ENCODE peak calls at places on chromosomes 13 and 19, in five cellular contexts. Q is AG04450; U is tibial nerve; W is CD8-positive, alpha-beta memory T cell; C is psoas muscle. G is an unnamed sample.
A peak's percentile ranks its signal among the peaks of the same experiment; 100 is the strongest.

GRCh38 chr19:34590228-34590627 is 86.7 kb downstream of the SCGB2B2 start:
- DNase-seq in Q (no peak), U (no peak), W (no peak), C (no peak), G (no peak)

GRCh38 chr13:103062079-103062478 is 4.1 kb downstream of the SLC10A2 start:
- DNase-seq in W (no peak), Q (no peak), C (no peak), U (no peak), G (no peak)

GRCh38 chr13:48214519-48215121 is 18.4 kb upstream of the ITM2B start:
- DNase-seq in Q (no peak), C (no peak), U (no peak), W (peak; percentile 5), G (no peak)

GRCh38 chr13:91904597-91904996 is 506.2 kb downstream of the GPC5 start:
- DNase-seq in U (no peak), W (no peak), Q (no peak), C (no peak), G (no peak)

GRCh38 chr13:41505209-41505835 is 48.0 kb downstream of the RGCC start:
- DNase-seq in U (no peak), Q (peak; percentile 91), W (no peak), C (no peak), G (no peak)

GRCh38 chr13:24168392-24168750 is 7.9 kb downstream of the SPATA13 start:
- DNase-seq in Q (no peak), U (no peak), W (no peak), C (no peak), G (no peak)

GRCh38 chr19:31118292-31118925 is 230.8 kb downstream of the TSHZ3 start:
- DNase-seq in W (no peak), U (peak; percentile 20), Q (no peak), C (no peak), G (no peak)

GRCh38 chr19:13164370-13165090 is 14.3 kb downstream of the IER2 start:
- DNase-seq in W (peak; percentile 26), U (no peak), C (no peak), Q (no peak), G (peak; percentile 72)

GRCh38 chr13:98262307-98262706 is 85.2 kb upstream of the RNF113B start:
- DNase-seq in C (no peak), W (no peak), Q (no peak), U (no peak), G (no peak)

GRCh38 chr13:110015253-110015652 is 228.9 kb upstream of the IRS2 start:
- DNase-seq in W (no peak), C (no peak), Q (no peak), U (no peak), G (no peak)

GRCh38 chr19:15181394-15181793 is 19.4 kb downstream of the NOTCH3 start:
- DNase-seq in Q (no peak), U (no peak), C (no peak), W (no peak), G (no peak)

GRCh38 chr19:31518626-31519025 is 169.4 kb upstream of the TSHZ3 start:
- DNase-seq in C (no peak), Q (no peak), W (no peak), U (no peak), G (no peak)

GRCh38 chr19:12975221-12975756 is 5.9 kb downstream of the DAND5 start:
- DNase-seq in C (no peak), W (no peak), Q (no peak), U (no peak), G (no peak)

GRCh38 chr13:110812111-110812868 is 98.8 kb downstream of the ING1 start:
- DNase-seq in W (no peak), C (no peak), Q (no peak), U (no peak), G (no peak)

GRCh38 chr19:12723643-12724426 is at the start of gene TNPO2:
- DNase-seq in U (no peak), Q (no peak), C (peak; percentile 53), W (peak; percentile 23), G (peak; percentile 54)

GRCh38 chr19:47190167-47190727 is 40.8 kb downstream of the BBC3 start:
- DNase-seq in W (no peak), C (peak; percentile 46), U (no peak), Q (no peak), G (peak; percentile 89)

DNA sequence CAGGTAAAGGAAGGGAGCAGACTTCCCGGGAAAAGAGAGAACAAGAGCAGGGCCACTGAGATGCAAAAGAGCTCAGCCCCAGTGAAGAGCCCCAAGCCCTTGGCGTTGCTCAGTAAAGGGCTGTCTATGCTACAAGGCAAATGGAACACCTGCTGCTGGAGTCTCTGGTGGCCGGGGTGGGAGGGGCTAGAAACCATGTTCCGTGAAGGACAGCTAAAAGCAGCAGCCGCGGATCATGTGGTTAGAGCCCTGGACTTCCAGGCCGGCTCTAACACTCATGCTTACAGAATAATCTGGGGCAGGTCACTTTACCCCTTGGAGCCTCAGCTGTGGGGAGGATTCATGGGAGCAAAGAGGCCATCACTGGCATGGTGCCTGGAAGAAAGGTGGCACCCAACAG is 17.8 kb downstream of the POU2F2 start:
- DNase-seq in C (no peak), U (no peak), Q (no peak), W (no peak), G (no peak)
- H3K27me3 ChIP-seq in C (peaks cover 2% of the 10 kb centered on the region), U (no peaks in the 10 kb centered on the region), Q (no peaks in the 10 kb centered on the region), W (no peaks in the 10 kb centered on the region), G (no peaks in the 10 kb centered on the region)

DNA sequence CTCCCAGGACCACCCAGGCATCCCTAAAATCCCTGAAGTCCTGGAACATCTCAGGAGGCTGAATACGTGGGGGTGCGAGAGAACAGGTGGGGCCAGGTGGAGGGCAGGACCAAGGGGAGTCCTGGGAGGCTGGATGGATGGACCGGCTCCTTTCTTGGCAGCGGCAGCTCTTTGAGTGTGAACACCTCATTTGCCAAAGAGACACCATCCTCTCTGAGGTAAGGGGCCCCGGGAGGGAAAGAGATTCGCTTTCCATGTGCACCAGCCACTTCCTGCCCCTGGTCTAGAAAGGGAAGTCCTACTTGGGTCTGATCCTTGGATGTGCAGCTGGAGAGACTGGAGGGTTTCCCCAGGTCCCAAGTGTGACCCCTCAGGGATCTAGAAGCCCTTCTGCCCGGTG is 16.2 kb downstream of the PTH2 start:
- DNase-seq in W (no peak), C (no peak), Q (no peak), U (no peak), G (no peak)
- H3K27me3 ChIP-seq in W (no peaks in the 10 kb centered on the region), C (peaks cover 4% of the 10 kb centered on the region), Q (peaks cover 21% of the 10 kb centered on the region), U (no peaks in the 10 kb centered on the region), G (no peaks in the 10 kb centered on the region)

DNA sequence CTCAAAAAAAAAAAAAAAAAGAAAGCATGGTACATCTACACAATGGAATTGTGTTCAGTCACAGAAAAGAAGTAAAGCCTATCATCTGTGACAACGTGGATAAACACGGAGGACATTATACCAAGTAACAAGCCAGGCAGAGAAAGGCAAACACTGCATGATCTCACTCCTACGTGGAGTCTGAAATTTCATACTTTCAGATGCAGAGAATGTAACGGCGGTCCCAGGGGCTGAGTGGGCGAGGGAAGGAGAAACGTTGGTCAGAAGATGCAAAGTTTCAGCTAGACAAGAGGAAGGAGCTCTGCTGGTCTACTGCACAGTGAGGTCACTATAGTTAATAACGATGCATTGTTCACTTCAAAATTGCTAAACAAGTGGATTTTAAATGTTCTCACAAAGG is 62.6 kb downstream of the SOX1 start:
- DNase-seq in U (no peak), C (no peak), W (no peak), Q (no peak), G (no peak)
- H3K27me3 ChIP-seq in U (no peaks in the 10 kb centered on the region), C (peaks cover 5% of the 10 kb centered on the region), W (no peaks in the 10 kb centered on the region), Q (no peaks in the 10 kb centered on the region), G (no peaks in the 10 kb centered on the region)

DNA sequence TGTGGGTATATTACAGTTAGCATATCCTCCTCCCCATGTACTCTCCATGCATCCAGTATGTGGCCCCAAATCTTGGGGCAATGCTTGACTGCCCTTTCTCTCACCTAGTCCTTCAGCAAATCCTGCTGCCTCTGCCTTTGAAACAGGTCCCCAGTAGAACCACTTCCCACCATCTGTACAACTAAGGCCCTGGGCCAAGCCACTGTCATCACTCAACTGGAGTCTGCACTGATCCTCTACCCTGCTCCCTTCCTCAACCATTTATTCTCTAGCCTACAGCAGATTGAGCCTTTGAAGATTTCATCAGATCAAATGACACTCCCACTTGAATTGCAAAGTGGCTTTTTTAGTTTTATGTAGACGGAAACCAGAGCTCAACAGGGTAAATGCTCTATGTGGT is 43.4 kb downstream of the ATP8A2 start:
- DNase-seq in Q (no peak), U (no peak), W (no peak), C (no peak), G (no peak)
- H3K27me3 ChIP-seq in Q (no peaks in the 10 kb centered on the region), U (no peaks in the 10 kb centered on the region), W (no peaks in the 10 kb centered on the region), C (peaks cover 4% of the 10 kb centered on the region), G (peaks cover 3% of the 10 kb centered on the region)

DNA sequence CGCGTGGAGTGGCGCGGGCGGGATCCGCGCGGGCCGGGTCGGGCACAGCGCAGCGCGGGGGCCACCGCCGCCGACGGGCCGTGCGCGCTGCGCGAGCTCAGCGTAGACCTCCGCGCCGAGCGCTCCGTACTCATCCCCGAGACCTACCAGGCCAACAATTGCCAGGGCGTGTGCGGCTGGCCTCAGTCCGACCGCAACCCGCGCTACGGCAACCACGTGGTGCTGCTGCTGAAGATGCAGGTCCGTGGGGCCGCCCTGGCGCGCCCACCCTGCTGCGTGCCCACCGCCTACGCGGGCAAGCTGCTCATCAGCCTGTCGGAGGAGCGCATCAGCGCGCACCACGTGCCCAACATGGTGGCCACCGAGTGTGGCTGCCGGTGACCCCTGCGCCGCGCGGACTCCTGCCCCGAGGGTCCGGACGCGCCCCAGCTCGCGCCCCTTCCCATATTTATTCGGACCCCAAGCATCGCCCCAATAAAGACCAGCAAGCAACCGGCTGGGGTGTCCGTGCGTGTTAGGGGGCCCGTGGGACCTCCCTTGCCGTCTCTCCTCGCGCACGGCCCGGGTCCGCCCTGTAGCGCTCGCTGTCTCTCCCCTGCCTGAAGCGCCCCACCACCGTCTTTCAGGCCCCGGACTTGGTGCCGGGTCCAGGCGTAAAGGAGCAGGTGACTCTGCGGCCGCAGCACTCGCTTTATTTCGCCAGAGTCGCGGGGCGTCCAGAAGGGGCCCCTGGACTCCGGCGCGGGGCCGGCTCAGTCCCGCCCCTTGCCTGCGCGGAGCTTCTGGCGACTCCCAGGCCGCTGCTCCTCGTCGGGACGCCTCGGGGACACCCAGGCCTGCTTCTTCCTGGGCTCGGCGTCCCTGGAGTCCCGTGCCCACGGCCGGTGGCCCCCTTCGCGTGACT is 2.7 kb downstream of the AMH start:
- DNase-seq in U (no peak), W (no peak), C (no peak), Q (no peak), G (no peak)
- H3K27me3 ChIP-seq in U (no peaks in the 10 kb centered on the region), W (peaks cover 10% of the 10 kb centered on the region), C (no peaks in the 10 kb centered on the region), Q (peaks cover 36% of the 10 kb centered on the region), G (peaks cover 4% of the 10 kb centered on the region)

DNA sequence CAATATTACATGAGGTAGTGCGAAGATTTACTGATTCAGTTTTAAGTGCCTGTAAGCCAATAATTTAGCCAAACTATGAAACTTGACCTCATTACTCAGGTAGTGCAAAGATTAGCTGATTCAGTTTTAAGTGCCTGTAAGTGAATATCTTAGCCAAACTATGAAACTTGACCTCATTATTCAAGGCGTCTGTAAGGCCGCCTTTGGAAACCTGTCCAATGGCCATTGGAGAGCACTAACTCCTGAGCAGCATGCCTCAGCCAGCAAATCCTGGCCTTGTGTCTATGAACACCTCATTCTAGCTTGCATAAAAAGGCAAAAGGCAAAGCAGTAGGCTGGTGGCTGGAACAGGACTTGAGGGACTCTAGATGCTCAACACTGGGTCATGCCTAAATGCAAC is 127.0 kb upstream of the GPR12 start:
- DNase-seq in Q (no peak), W (no peak), U (no peak), C (no peak), G (peak; percentile 46)
- H3K27me3 ChIP-seq in Q (no peaks in the 10 kb centered on the region), W (no peaks in the 10 kb centered on the region), U (no peaks in the 10 kb centered on the region), C (no peaks in the 10 kb centered on the region), G (no peaks in the 10 kb centered on the region)

G was measured in lung.